ENCODE peak calls at places on chromosome 4, in six cellular contexts. One of them, this sample, is unnamed.

GRCh38 chr4:74320559-74321118 is 12.4 kb downstream of the EPGN start:
- DNase-seq in GM12878: peak
- DNase-seq in A549: peak
- DNase-seq in HepG2: peak
- DNase-seq in endothelial cell of umbilical vein: peak
- DNase-seq in K562: peak
- DNase-seq in this sample: peak

GRCh38 chr4:153295131-153295755 is 49.2 kb upstream of the MND1 start:
- DNase-seq in GM12878: no peak
- DNase-seq in A549: no peak
- DNase-seq in HepG2: no peak
- DNase-seq in endothelial cell of umbilical vein: no peak
- DNase-seq in K562: peak
- DNase-seq in this sample: no peak

GRCh38 chr4:177064116-177064515 is 245.6 kb upstream of the NEIL3 start:
- DNase-seq in GM12878: no peak
- DNase-seq in A549: no peak
- DNase-seq in HepG2: no peak
- DNase-seq in endothelial cell of umbilical vein: no peak
- DNase-seq in K562: no peak
- DNase-seq in this sample: no peak

GRCh38 chr4:25814323-25814722 is 48.5 kb downstream of the SEL1L3 start:
- DNase-seq in GM12878: no peak
- DNase-seq in A549: peak
- DNase-seq in HepG2: no peak
- DNase-seq in endothelial cell of umbilical vein: peak
- DNase-seq in K562: no peak
- DNase-seq in this sample: no peak

GRCh38 chr4:8377103-8378075 is 63.1 kb downstream of the ACOX3 start:
- DNase-seq in GM12878: no peak
- DNase-seq in A549: no peak
- DNase-seq in HepG2: no peak
- DNase-seq in endothelial cell of umbilical vein: no peak
- DNase-seq in K562: no peak
- DNase-seq in this sample: no peak

GRCh38 chr4:169791527-169792156 is 33.9 kb upstream of the HPF1 start:
- DNase-seq in GM12878: no peak
- DNase-seq in A549: peak
- DNase-seq in HepG2: peak
- DNase-seq in endothelial cell of umbilical vein: peak
- DNase-seq in K562: peak
- DNase-seq in this sample: peak

GRCh38 chr4:185755451-185755850 is 56.5 kb downstream of the SORBS2 start:
- DNase-seq in GM12878: no peak
- DNase-seq in A549: no peak
- DNase-seq in HepG2: no peak
- DNase-seq in endothelial cell of umbilical vein: peak
- DNase-seq in K562: no peak
- DNase-seq in this sample: no peak

GRCh38 chr4:24794111-24794860 is 1.1 kb upstream of the SOD3 start:
- DNase-seq in GM12878: no peak
- DNase-seq in A549: no peak
- DNase-seq in HepG2: no peak
- DNase-seq in endothelial cell of umbilical vein: no peak
- DNase-seq in K562: no peak
- DNase-seq in this sample: no peak

GRCh38 chr4:85591361-85592098 is 116.6 kb downstream of the ARHGAP24 start:
- DNase-seq in GM12878: no peak
- DNase-seq in A549: no peak
- DNase-seq in HepG2: no peak
- DNase-seq in endothelial cell of umbilical vein: no peak
- DNase-seq in K562: no peak
- DNase-seq in this sample: no peak

GRCh38 chr4:173461170-173461569 is 62.3 kb upstream of the SCRG1 start:
- DNase-seq in GM12878: no peak
- DNase-seq in A549: no peak
- DNase-seq in HepG2: no peak
- DNase-seq in endothelial cell of umbilical vein: no peak
- DNase-seq in K562: no peak
- DNase-seq in this sample: peak

GRCh38 chr4:187711586-187711985 is 284.0 kb upstream of the ZFP42 start:
- DNase-seq in GM12878: no peak
- DNase-seq in A549: no peak
- DNase-seq in HepG2: no peak
- DNase-seq in endothelial cell of umbilical vein: no peak
- DNase-seq in K562: no peak
- DNase-seq in this sample: peak

GRCh38 chr4:10809905-10810304 is 125.3 kb upstream of the CLNK start:
- DNase-seq in GM12878: peak
- DNase-seq in A549: no peak
- DNase-seq in HepG2: no peak
- DNase-seq in endothelial cell of umbilical vein: no peak
- DNase-seq in K562: no peak
- DNase-seq in this sample: no peak

GRCh38 chr4:119728692-119729593 is 100.3 kb upstream of the PDE5A start:
- DNase-seq in GM12878: no peak
- DNase-seq in A549: no peak
- DNase-seq in HepG2: no peak
- DNase-seq in endothelial cell of umbilical vein: no peak
- DNase-seq in K562: no peak
- DNase-seq in this sample: no peak

GRCh38 chr4:42653606-42654560 is 3.0 kb downstream of the ATP8A1 start:
- DNase-seq in GM12878: no peak
- DNase-seq in A549: no peak
- DNase-seq in HepG2: no peak
- DNase-seq in endothelial cell of umbilical vein: no peak
- DNase-seq in K562: no peak
- DNase-seq in this sample: no peak

GRCh38 chr4:155722816-155723499 is 35.9 kb upstream of the GUCY1B1 start:
- DNase-seq in GM12878: no peak
- DNase-seq in A549: no peak
- DNase-seq in HepG2: no peak
- DNase-seq in endothelial cell of umbilical vein: no peak
- DNase-seq in K562: no peak
- DNase-seq in this sample: no peak

GRCh38 chr4:169618286-169618685 is 2.1 kb upstream of the CLCN3 start:
- DNase-seq in GM12878: no peak
- DNase-seq in A549: no peak
- DNase-seq in HepG2: no peak
- DNase-seq in endothelial cell of umbilical vein: peak
- DNase-seq in K562: no peak
- DNase-seq in this sample: no peak

GRCh38 chr4:111454961-111455360 is 690.3 kb upstream of the FAM241A start:
- DNase-seq in GM12878: no peak
- DNase-seq in A549: no peak
- DNase-seq in HepG2: peak
- DNase-seq in endothelial cell of umbilical vein: no peak
- DNase-seq in K562: no peak
- DNase-seq in this sample: no peak

GRCh38 chr4:73309211-73309610 is 50.6 kb upstream of the ANKRD17 start:
- DNase-seq in GM12878: no peak
- DNase-seq in A549: no peak
- DNase-seq in HepG2: no peak
- DNase-seq in endothelial cell of umbilical vein: no peak
- DNase-seq in K562: no peak
- DNase-seq in this sample: no peak

GRCh38 chr4:84579410-84579791 is 3.5 kb upstream of the CDS1 start:
- DNase-seq in GM12878: no peak
- DNase-seq in A549: no peak
- DNase-seq in HepG2: no peak
- DNase-seq in endothelial cell of umbilical vein: no peak
- DNase-seq in K562: no peak
- DNase-seq in this sample: no peak

GRCh38 chr4:128606173-128606572 is 203.3 kb upstream of the JADE1 start:
- DNase-seq in GM12878: no peak
- DNase-seq in A549: no peak
- DNase-seq in HepG2: no peak
- DNase-seq in endothelial cell of umbilical vein: peak
- DNase-seq in K562: no peak
- DNase-seq in this sample: no peak

GRCh38 chr4:139472761-139473335 is 18.9 kb downstream of the RAB33B start:
- DNase-seq in GM12878: no peak
- DNase-seq in A549: no peak
- DNase-seq in HepG2: no peak
- DNase-seq in endothelial cell of umbilical vein: no peak
- DNase-seq in K562: no peak
- DNase-seq in this sample: no peak

GRCh38 chr4:80452768-80453167 is 117.2 kb downstream of the CFAP299 start:
- DNase-seq in GM12878: no peak
- DNase-seq in A549: no peak
- DNase-seq in HepG2: no peak
- DNase-seq in endothelial cell of umbilical vein: no peak
- DNase-seq in K562: no peak
- DNase-seq in this sample: no peak

GRCh38 chr4:170750519-170750918 is 660.8 kb upstream of the AADAT start:
- DNase-seq in GM12878: no peak
- DNase-seq in A549: no peak
- DNase-seq in HepG2: no peak
- DNase-seq in endothelial cell of umbilical vein: no peak
- DNase-seq in K562: no peak
- DNase-seq in this sample: no peak

GRCh38 chr4:3373468-3373867 is 68.3 kb upstream of the HGFAC start:
- DNase-seq in GM12878: no peak
- DNase-seq in A549: no peak
- DNase-seq in HepG2: no peak
- DNase-seq in endothelial cell of umbilical vein: no peak
- DNase-seq in K562: no peak
- DNase-seq in this sample: no peak

GRCh38 chr4:98746530-98746929 is 88.1 kb upstream of the TSPAN5 start:
- DNase-seq in GM12878: no peak
- DNase-seq in A549: no peak
- DNase-seq in HepG2: no peak
- DNase-seq in endothelial cell of umbilical vein: peak
- DNase-seq in K562: no peak
- DNase-seq in this sample: no peak

GRCh38 chr4:88352062-88352461 is 26.6 kb upstream of the HERC6 start:
- DNase-seq in GM12878: no peak
- DNase-seq in A549: no peak
- DNase-seq in HepG2: no peak
- DNase-seq in endothelial cell of umbilical vein: no peak
- DNase-seq in K562: no peak
- DNase-seq in this sample: no peak

GRCh38 chr4:14719053-14719452 is 283.2 kb upstream of the CPEB2 start:
- DNase-seq in GM12878: no peak
- DNase-seq in A549: no peak
- DNase-seq in HepG2: no peak
- DNase-seq in endothelial cell of umbilical vein: no peak
- DNase-seq in K562: no peak
- DNase-seq in this sample: no peak

GRCh38 chr4:7524841-7525240 is 90.1 kb upstream of the PSAPL1 start:
- DNase-seq in GM12878: no peak
- DNase-seq in A549: no peak
- DNase-seq in HepG2: no peak
- DNase-seq in endothelial cell of umbilical vein: no peak
- DNase-seq in K562: no peak
- DNase-seq in this sample: no peak

DNA sequence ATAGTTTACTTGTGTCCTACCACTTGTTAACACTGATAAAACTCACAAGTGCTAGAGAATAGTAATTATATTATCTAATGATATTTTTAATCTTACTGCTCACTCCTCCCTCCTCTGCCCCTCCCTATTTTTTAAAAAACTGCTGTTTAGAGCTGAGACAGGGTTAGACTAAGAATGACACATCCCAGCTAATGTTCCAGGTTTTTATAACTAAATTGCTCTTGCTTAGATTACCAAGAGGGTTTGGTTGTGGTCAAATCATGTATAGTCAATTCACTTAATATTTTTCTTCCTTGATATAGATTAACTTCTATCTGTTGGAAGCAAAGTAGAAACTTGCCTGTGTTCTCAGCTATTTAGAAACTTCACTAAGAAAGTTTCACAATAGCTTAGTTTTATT is 60.2 kb downstream of the ATOH1 start:
- DNase-seq in GM12878: no peak
- DNase-seq in A549: no peak
- DNase-seq in HepG2: no peak
- DNase-seq in endothelial cell of umbilical vein: no peak
- DNase-seq in K562: no peak
- DNase-seq in this sample: no peak
- TF ChIP-seq MYC in GM12878: no peak
- TF ChIP-seq MYC in A549: no peak
- TF ChIP-seq MYC in HepG2: no peak
- TF ChIP-seq MYC in endothelial cell of umbilical vein: no peak
- TF ChIP-seq MYC in K562: no peak
- TF ChIP-seq MYC in this sample: no peak

GRCh38 chr4:158209825-158210807 is at the start of gene TMEM144:
- DNase-seq in GM12878: no peak
- DNase-seq in A549: peak
- DNase-seq in HepG2: peak
- DNase-seq in endothelial cell of umbilical vein: peak
- DNase-seq in K562: peak
- DNase-seq in this sample: peak
- TF ChIP-seq POLR2A in GM12878: peak
- TF ChIP-seq POLR2A in A549: peak
- TF ChIP-seq POLR2A in HepG2: peak
- TF ChIP-seq POLR2A in endothelial cell of umbilical vein: peak
- TF ChIP-seq POLR2A in K562: peak
- TF ChIP-seq POLR2A in this sample: no peak

DNA sequence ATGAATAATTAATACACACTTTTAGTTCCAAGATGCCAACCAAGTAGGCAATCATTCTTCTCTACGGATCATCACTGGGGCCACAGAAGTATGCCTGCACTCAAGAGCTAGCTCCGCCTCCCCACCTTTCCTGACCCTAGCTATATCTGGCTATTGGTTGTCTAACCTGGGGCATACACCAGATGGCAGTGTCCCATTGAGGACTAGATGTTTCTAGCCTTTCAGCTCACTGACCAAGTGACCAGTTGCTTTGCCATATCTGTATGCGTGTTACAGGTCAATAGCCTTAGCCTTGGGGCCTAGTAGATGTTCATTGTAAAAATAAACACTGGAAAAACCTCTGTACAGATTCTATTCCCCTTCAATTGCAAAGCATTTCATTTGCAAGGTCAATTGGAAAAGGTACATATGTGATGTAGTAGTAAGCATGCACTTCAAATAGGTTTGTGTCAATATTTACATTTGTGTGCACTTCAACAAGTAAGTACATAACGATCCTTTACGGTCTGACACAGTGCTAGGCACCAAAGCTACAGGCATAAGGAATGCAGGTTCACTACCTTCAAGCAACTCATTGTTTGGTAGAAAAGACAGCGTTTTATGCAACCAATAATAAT is 521.7 kb downstream of the PPARGC1A start:
- DNase-seq in GM12878: no peak
- DNase-seq in A549: no peak
- DNase-seq in HepG2: peak
- DNase-seq in endothelial cell of umbilical vein: no peak
- DNase-seq in K562: peak
- DNase-seq in this sample: peak
- TF ChIP-seq CTCF in GM12878: no peak
- TF ChIP-seq CTCF in A549: no peak
- TF ChIP-seq CTCF in HepG2: peak
- TF ChIP-seq CTCF in endothelial cell of umbilical vein: no peak
- TF ChIP-seq CTCF in K562: no peak
- TF ChIP-seq CTCF in this sample: peak

GRCh38 chr4:20311863-20312262 is 60.2 kb downstream of the SLIT2 start:
- DNase-seq in GM12878: no peak
- DNase-seq in A549: no peak
- DNase-seq in HepG2: no peak
- DNase-seq in endothelial cell of umbilical vein: no peak
- DNase-seq in K562: no peak
- DNase-seq in this sample: no peak

GRCh38 chr4:20301161-20301560 is 49.5 kb downstream of the SLIT2 start:
- DNase-seq in GM12878: no peak
- DNase-seq in A549: no peak
- DNase-seq in HepG2: no peak
- DNase-seq in endothelial cell of umbilical vein: no peak
- DNase-seq in K562: no peak
- DNase-seq in this sample: no peak

GRCh38 chr4:20305976-20306375 is 54.3 kb downstream of the SLIT2 start:
- DNase-seq in GM12878: no peak
- DNase-seq in A549: no peak
- DNase-seq in HepG2: no peak
- DNase-seq in endothelial cell of umbilical vein: no peak
- DNase-seq in K562: no peak
- DNase-seq in this sample: peak
- TF ChIP-seq MYC in GM12878: no peak
- TF ChIP-seq MYC in A549: no peak
- TF ChIP-seq MYC in HepG2: no peak
- TF ChIP-seq MYC in endothelial cell of umbilical vein: no peak
- TF ChIP-seq MYC in K562: no peak
- TF ChIP-seq MYC in this sample: no peak

This sample was measured in NB4.